ENCODE peak calls at places on chromosomes 16 and 17, in nine cellular contexts. H is SK-MEL-5; L is caudate nucleus; A is CD4-positive, alpha-beta memory T cell; F is Right ventricle myocardium superior; J is cardiac muscle cell; O is ACHN; R is fibroblast of lung; I is body of pancreas. Q is an unnamed sample.
A peak's percentile ranks its signal among the peaks of the same experiment; 100 is the strongest.

GRCh38 chr17:39063681-39064069 is 87.8 kb downstream of the PLXDC1 start:
- DNase-seq in O (no peak), H (no peak), F (no peak), L (no peak), J (no peak), A (no peak), R (no peak), I (no peak), Q (no peak)

GRCh38 chr17:17109896-17110295 is 67.6 kb downstream of the MPRIP start:
- DNase-seq in F (no peak), R (no peak), O (no peak), J (no peak), A (peak; percentile 56), I (no peak), H (no peak), L (no peak), Q (no peak)

GRCh38 chr17:6994118-6994598 is 1.7 kb upstream of the ALOX12 start:
- DNase-seq in I (no peak), O (no peak), A (no peak), J (no peak), F (no peak), L (no peak), R (no peak), H (no peak), Q (no peak)

GRCh38 chr17:77214743-77215142 is 74.0 kb downstream of the SEC14L1 start:
- DNase-seq in A (no peak), O (peak; percentile 63), J (peak; percentile 44), L (no peak), H (peak; percentile 77), F (peak; percentile 61), I (peak; percentile 26), R (peak; percentile 54), Q (no peak)

GRCh38 chr17:15210247-15210646 is 54.9 kb downstream of the PMP22 start:
- DNase-seq in H (no peak), O (no peak), R (no peak), J (no peak), L (no peak), F (no peak), A (no peak), I (no peak), Q (no peak)

GRCh38 chr16:86041807-86042206 is 142.8 kb downstream of the IRF8 start:
- DNase-seq in A (no peak), H (no peak), R (no peak), I (no peak), F (no peak), J (no peak), O (no peak), L (no peak), Q (no peak)

GRCh38 chr17:59145571-59146096 is 9.4 kb downstream of the SKA2 start:
- DNase-seq in I (no peak), J (no peak), R (no peak), O (no peak), H (no peak), F (no peak), L (no peak), A (no peak), Q (no peak)

GRCh38 chr16:85098565-85098964 is 13.7 kb downstream of the CIBAR2 start:
- DNase-seq in O (no peak), H (no peak), R (no peak), I (no peak), L (no peak), J (no peak), F (no peak), A (no peak), Q (no peak)

GRCh38 chr16:1705688-1706385 is at the start of gene MAPK8IP3:
- DNase-seq in L (peak; percentile 87), R (peak; percentile 85), J (peak; percentile 91), O (peak; percentile 91), F (peak; percentile 92), H (peak; percentile 84), I (peak; percentile 93), A (peak; percentile 99), Q (peak; percentile 54)

GRCh38 chr16:16021020-16021419 is 71.6 kb downstream of the ABCC1 start:
- DNase-seq in H (no peak), O (no peak), F (no peak), A (no peak), I (no peak), J (no peak), R (no peak), L (no peak), Q (no peak)

GRCh38 chr16:78624349-78624748 is 524.9 kb downstream of the WWOX start:
- DNase-seq in A (no peak), L (no peak), I (no peak), R (peak; percentile 39), J (no peak), F (no peak), O (no peak), H (no peak), Q (no peak)

GRCh38 chr16:49889725-49890397 is 33.9 kb upstream of the ZNF423 start:
- DNase-seq in R (peak; percentile 22), H (no peak), I (no peak), L (no peak), J (peak; percentile 16), F (no peak), A (no peak), O (no peak), Q (no peak)

GRCh38 chr16:84795338-84796053 is 24.3 kb upstream of the CRISPLD2 start:
- DNase-seq in H (no peak), O (peak; percentile 67), F (peak; percentile 86), A (no peak), J (peak; percentile 97), R (peak; percentile 100), L (no peak), I (peak; percentile 33), Q (no peak)

GRCh38 chr16:85535352-85536072 is 77.6 kb upstream of the GSE1 start:
- DNase-seq in A (no peak), I (peak; percentile 62), R (no peak), L (no peak), O (no peak), F (no peak), J (no peak), H (no peak), Q (no peak)

GRCh38 chr16:3945751-3946603 is 65.5 kb upstream of the CREBBP start:
- DNase-seq in H (peak; percentile 74), L (no peak), A (no peak), I (peak; percentile 48), O (peak; percentile 100), F (peak; percentile 56), R (peak; percentile 97), J (peak; percentile 99), Q (no peak)

GRCh38 chr16:4402439-4403132 is 13.8 kb downstream of the CORO7 start:
- DNase-seq in F (peak; percentile 91), R (peak; percentile 72), A (peak; percentile 63), O (peak; percentile 76), H (peak; percentile 67), J (peak; percentile 86), L (peak; percentile 63), I (peak; percentile 86), Q (peak; percentile 44)

GRCh38 chr16:81431554-81432353 is 12.9 kb upstream of the CMIP start:
- DNase-seq in F (no peak), H (no peak), I (no peak), O (no peak), L (no peak), J (peak; percentile 78), A (no peak), R (peak; percentile 89), Q (no peak)

GRCh38 chr16:11835309-11835708 is 16.0 kb downstream of the RSL1D1 start:
- DNase-seq in H (no peak), O (no peak), I (no peak), L (no peak), R (no peak), J (no peak), F (no peak), A (no peak), Q (no peak)

GRCh38 chr16:14248791-14249190 is 177.7 kb downstream of the MRTFB start:
- DNase-seq in R (no peak), H (no peak), A (no peak), F (no peak), O (no peak), J (no peak), L (no peak), I (no peak), Q (no peak)

GRCh38 chr17:82126479-82127314 is 28.7 kb upstream of the FASN start:
- DNase-seq in F (no peak), A (peak; percentile 96), L (no peak), O (no peak), I (no peak), R (no peak), H (no peak), J (no peak), Q (no peak)

GRCh38 chr17:72121164-72122001 is 563 bp downstream of the SOX9 start:
- DNase-seq in A (no peak), I (peak; percentile 53), J (peak; percentile 74), R (peak; percentile 75), F (peak; percentile 57), H (peak; percentile 45), O (peak; percentile 50), L (peak; percentile 70), Q (peak; percentile 31)

GRCh38 chr17:60173304-60173807 is 23.6 kb downstream of the CA4 start:
- DNase-seq in I (no peak), R (no peak), F (no peak), J (peak; percentile 29), L (no peak), H (no peak), O (no peak), A (no peak), Q (no peak)

Q was measured in NCI-H1105.